ENCODE peak calls at places on chromosomes 1 and 21, in nine cellular contexts. U, N, O, P, E, J, F, Q and R are unnamed samples.

GRCh38 chr1:44884746-44885145 is 41.7 kb upstream of the PTCH2 start:
- DNase-seq in F (no peak), Q (no peak), J (no peak), N (no peak), U (peak), O (no peak), E (peak), P (peak), R (peak)

GRCh38 chr1:5304702-5305101 is 650.3 kb downstream of the AJAP1 start:
- DNase-seq in P (no peak), J (no peak), U (no peak), F (no peak), E (no peak), N (no peak), Q (no peak), O (no peak), R (no peak)

GRCh38 chr21:35511298-35512162 is 462.4 kb upstream of the RUNX1 start:
- DNase-seq in N (peak), J (peak), F (no peak), E (no peak), Q (no peak), P (no peak), U (no peak), O (no peak), R (no peak)

GRCh38 chr21:21097425-21097824 is 99.2 kb downstream of the NCAM2 start:
- DNase-seq in P (no peak), Q (no peak), O (no peak), E (no peak), U (no peak), N (no peak), F (no peak), J (no peak), R (no peak)

GRCh38 chr1:226162898-226163297 is 23.6 kb downstream of the ACBD3 start:
- DNase-seq in O (no peak), F (no peak), E (no peak), Q (no peak), P (no peak), N (no peak), J (no peak), U (no peak), R (no peak)

GRCh38 chr1:117392776-117393175 is 25.5 kb downstream of the MAN1A2 start:
- DNase-seq in O (no peak), E (no peak), F (no peak), Q (no peak), U (no peak), P (no peak), J (no peak), N (no peak), R (no peak)

GRCh38 chr1:9877962-9878361 is 32.1 kb downstream of the CTNNBIP1 start:
- DNase-seq in U (no peak), F (no peak), N (no peak), Q (peak), E (no peak), O (no peak), P (no peak), J (no peak), R (no peak)

GRCh38 chr1:22825790-22826189 is 115.2 kb downstream of the EPHB2 start:
- DNase-seq in P (no peak), U (no peak), E (no peak), N (no peak), Q (no peak), F (no peak), O (no peak), J (no peak), R (no peak)

GRCh38 chr1:110200666-110201065 is 9.4 kb upstream of the KCNC4 start:
- DNase-seq in J (no peak), E (no peak), O (no peak), N (no peak), F (no peak), Q (peak), P (no peak), U (no peak), R (peak)

GRCh38 chr1:161978011-161978790 is 45.5 kb downstream of the OLFML2B start:
- DNase-seq in U (no peak), E (no peak), Q (no peak), O (no peak), N (no peak), P (no peak), J (no peak), F (no peak), R (no peak)

GRCh38 chr21:39072468-39072867 is 110.8 kb downstream of the PSMG1 start:
- DNase-seq in P (no peak), U (no peak), F (no peak), N (no peak), O (no peak), Q (no peak), J (no peak), E (no peak), R (no peak)

GRCh38 chr1:27832762-27833161 is 2.2 kb downstream of the PPP1R8 start:
- DNase-seq in P (no peak), Q (no peak), N (peak), E (no peak), F (no peak), U (no peak), J (no peak), O (no peak), R (no peak)

GRCh38 chr1:60916926-60917325 is 165.4 kb upstream of the NFIA start:
- DNase-seq in U (no peak), O (no peak), J (no peak), P (no peak), F (no peak), Q (no peak), N (no peak), E (no peak), R (no peak)

GRCh38 chr1:214548988-214549387 is 2.4 kb downstream of the PTPN14 start:
- DNase-seq in Q (no peak), F (no peak), P (peak), U (peak), O (no peak), E (peak), J (no peak), N (peak), R (peak)

GRCh38 chr1:201806801-201807200 is 22.2 kb upstream of the IPO9 start:
- DNase-seq in J (no peak), Q (no peak), P (no peak), E (no peak), U (no peak), O (no peak), N (no peak), F (no peak), R (no peak)

GRCh38 chr1:239575113-239575512 is 188.7 kb downstream of the CHRM3 start:
- DNase-seq in Q (no peak), O (no peak), E (no peak), N (no peak), P (no peak), U (no peak), J (no peak), F (no peak), R (no peak)

GRCh38 chr1:211133393-211133840 is 531 bp downstream of the KCNH1 start:
- DNase-seq in F (no peak), O (no peak), Q (peak), P (no peak), J (peak), E (no peak), N (no peak), U (no peak), R (peak)

GRCh38 chr1:201495447-201496295 is 11.3 kb downstream of the CSRP1 start:
- DNase-seq in E (peak), O (no peak), U (peak), F (no peak), P (peak), N (no peak), J (no peak), Q (peak), R (peak)

GRCh38 chr1:209862598-209863498 is 35.1 kb downstream of the UTP25 start:
- DNase-seq in O (no peak), U (peak), E (no peak), F (no peak), P (no peak), J (no peak), N (no peak), Q (no peak), R (no peak)

GRCh38 chr1:232462200-232462599 is 167.7 kb downstream of the SIPA1L2 start:
- DNase-seq in F (no peak), U (peak), E (no peak), P (no peak), N (peak), J (no peak), Q (no peak), O (peak), R (no peak)

GRCh38 chr21:16280731-16281130 is 550.9 kb downstream of the USP25 start:
- DNase-seq in J (no peak), O (no peak), U (peak), Q (no peak), E (no peak), N (peak), F (no peak), P (no peak), R (peak)

GRCh38 chr1:3564921-3565831 is 46.1 kb downstream of the MEGF6 start:
- DNase-seq in P (no peak), N (no peak), O (no peak), Q (no peak), F (peak), E (no peak), U (peak), J (peak), R (no peak)

GRCh38 chr1:204225841-204226745 is 12.3 kb upstream of the GOLT1A start:
- DNase-seq in E (no peak), J (no peak), O (peak), Q (no peak), N (no peak), F (no peak), U (no peak), P (peak), R (no peak)

GRCh38 chr1:240501115-240501514 is 110.8 kb downstream of the GREM2 start:
- DNase-seq in N (no peak), E (no peak), F (no peak), Q (no peak), U (no peak), P (no peak), O (peak), J (no peak), R (no peak)

GRCh38 chr1:1432951-1433803 is 2.3 kb upstream of the VWA1 start:
- DNase-seq in U (peak), O (peak), E (peak), F (no peak), P (peak), N (no peak), J (no peak), Q (peak), R (peak)

GRCh38 chr1:204072951-204073836 is at the start of gene SOX13:
- DNase-seq in N (peak), U (peak), E (peak), Q (peak), J (peak), O (peak), P (peak), F (no peak), R (peak)

GRCh38 chr1:173258484-173259264 is 51.5 kb upstream of the TNFSF4 start:
- DNase-seq in E (no peak), U (no peak), J (no peak), F (no peak), Q (no peak), O (no peak), N (no peak), P (no peak), R (no peak)

GRCh38 chr1:67570473-67571143 is 114.4 kb upstream of the GADD45A start:
- DNase-seq in J (no peak), E (no peak), U (no peak), O (peak), P (no peak), N (peak), Q (no peak), F (no peak), R (no peak)

GRCh38 chr1:33099290-33100118 is 18.6 kb downstream of the AZIN2 start:
- DNase-seq in O (peak), P (peak), F (peak), N (peak), U (no peak), Q (no peak), J (peak), E (peak), R (no peak)

GRCh38 chr21:44711327-44712202 is at the start of gene TSPEAR:
- DNase-seq in Q (no peak), J (no peak), N (no peak), U (peak), P (no peak), E (no peak), O (no peak), F (no peak), R (no peak)

GRCh38 chr1:172414331-172414730 is 6.2 kb upstream of the C1orf105 start:
- DNase-seq in O (peak), J (no peak), Q (no peak), E (no peak), U (no peak), N (peak), P (no peak), F (no peak), R (no peak)

GRCh38 chr1:10225573-10225972 is 15.2 kb downstream of the KIF1B start:
- DNase-seq in J (no peak), F (no peak), Q (no peak), P (no peak), U (no peak), N (peak), E (no peak), O (peak), R (no peak)

GRCh38 chr1:40830419-40830943 is 31.7 kb downstream of the CITED4 start:
- DNase-seq in E (no peak), P (no peak), J (no peak), F (no peak), N (no peak), Q (no peak), O (no peak), U (no peak), R (no peak)

GRCh38 chr1:154422521-154422920 is 17.4 kb downstream of the IL6R start:
- DNase-seq in E (no peak), F (no peak), Q (peak), U (no peak), P (no peak), N (no peak), O (no peak), J (no peak), R (no peak)

GRCh38 chr1:24925082-24925779 is 4.8 kb downstream of the RUNX3 start:
- DNase-seq in J (peak), Q (no peak), O (no peak), U (no peak), F (peak), P (no peak), N (no peak), E (no peak), R (no peak)

GRCh38 chr1:154765970-154766369 is 104.1 kb downstream of the KCNN3 start:
- DNase-seq in F (no peak), O (peak), U (peak), E (no peak), Q (no peak), P (no peak), N (peak), J (no peak), R (peak)

GRCh38 chr1:227780101-227781044 is 35.1 kb upstream of the PRSS38 start:
- DNase-seq in N (no peak), O (no peak), F (no peak), J (no peak), P (no peak), U (no peak), Q (no peak), E (peak), R (no peak)

GRCh38 chr1:29319300-29320110 is 83.2 kb downstream of the PTPRU start:
- DNase-seq in J (no peak), E (no peak), N (no peak), O (no peak), U (no peak), F (no peak), P (no peak), Q (no peak), R (no peak)

GRCh38 chr1:234871710-234872262 is 256.9 kb downstream of the TOMM20 start:
- DNase-seq in P (no peak), N (peak), E (no peak), Q (no peak), F (no peak), J (no peak), O (no peak), U (no peak), R (no peak)